ENCODE peak calls at places on chromosomes 4 and X, in five cellular contexts. S is astrocyte of the spinal cord, H is neural progenitor cell, O is SK-N-SH, D is fibroblast of lung. A is an unnamed sample.

GRCh38 chrX:138748480-138748879 is 37.0 kb upstream of the FGF13 start:
- DNase-seq in H (peak), D (peak), S (peak), O (no peak), A (no peak)

GRCh38 chr4:181896609-181897008 is 346.6 kb upstream of the TENM3 start:
- DNase-seq in O (no peak), S (no peak), D (no peak), H (peak), A (no peak)

GRCh38 chrX:120741452-120741851 is 111.6 kb upstream of the C1GALT1C1 start:
- DNase-seq in D (no peak), O (no peak), S (no peak), H (no peak), A (no peak)

GRCh38 chr4:22483551-22483981 is 32.3 kb downstream of the ADGRA3 start:
- DNase-seq in O (no peak), H (no peak), D (peak), S (peak), A (no peak)

GRCh38 chr4:67393699-67394281 is 151.5 kb downstream of the CENPC start:
- DNase-seq in S (peak), H (peak), D (peak), O (peak), A (no peak)

GRCh38 chr4:36709986-36710385 is 428.6 kb downstream of the DTHD1 start:
- DNase-seq in O (no peak), H (no peak), D (no peak), S (no peak), A (no peak)

GRCh38 chr4:140296335-140296753 is 77.1 kb upstream of the SCOC start:
- DNase-seq in D (peak), O (peak), S (peak), H (no peak), A (peak)

GRCh38 chr4:183140911-183141320 is 41.9 kb downstream of the WWC2 start:
- DNase-seq in O (no peak), H (no peak), S (peak), D (no peak), A (no peak)

GRCh38 chr4:173119818-173120217 is 48.8 kb upstream of the GALNT7 start:
- DNase-seq in H (no peak), D (peak), O (no peak), S (no peak), A (no peak)

GRCh38 chr4:2395038-2395437 is 23.4 kb downstream of the ZFYVE28 start:
- DNase-seq in O (no peak), D (no peak), H (no peak), S (peak), A (no peak)

GRCh38 chr4:112279882-112280315 is 5.8 kb downstream of the TIFA start:
- DNase-seq in S (no peak), O (no peak), D (no peak), H (peak), A (no peak)
- H3K4me3 ChIP-seq in S (no peak), O (no peak), D (no peak), H (no peak), A (peak)

DNA sequence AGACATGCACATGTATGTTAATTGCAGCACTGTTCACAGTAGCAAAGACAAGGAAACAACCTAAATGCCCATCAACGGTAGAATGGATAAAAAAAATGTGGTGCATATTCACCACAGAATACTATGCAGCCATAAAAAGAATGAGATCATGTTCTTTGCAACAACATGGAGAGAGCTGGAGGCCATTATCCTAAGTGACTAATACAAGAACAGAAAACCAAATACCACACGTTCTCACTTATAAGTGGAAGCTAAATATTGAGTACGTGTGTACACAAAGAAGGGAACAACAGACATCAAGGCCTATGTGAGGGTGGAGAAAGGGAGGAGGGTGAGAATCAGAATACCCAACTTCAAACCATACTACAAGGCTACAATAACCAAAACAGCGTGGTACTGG is 17.4 kb upstream of the LNX1 start:
- DNase-seq in O (no peak), D (no peak), H (no peak), S (no peak), A (no peak)
- TF ChIP-seq CTCF in O (no peak), D (no peak), H (no peak), S (no peak), A (no peak)

GRCh38 chr4:68904786-68905185 is 46.8 kb downstream of the UGT2A3 start:
- DNase-seq in H (peak), O (no peak), S (no peak), D (no peak), A (no peak)

GRCh38 chr4:68907230-68907629 is 44.4 kb downstream of the UGT2A3 start:
- DNase-seq in S (no peak), D (no peak), O (no peak), H (no peak), A (no peak)

GRCh38 chr4:68907788-68908700 is 43.6 kb downstream of the UGT2A3 start:
- DNase-seq in H (no peak), S (no peak), O (no peak), D (no peak), A (no peak)

GRCh38 chr4:68905598-68906237 is 45.9 kb downstream of the UGT2A3 start:
- DNase-seq in S (peak), O (no peak), H (peak), D (peak), A (no peak)

GRCh38 chr4:68906238-68907137 is 45.1 kb downstream of the UGT2A3 start:
- DNase-seq in D (no peak), S (no peak), O (no peak), H (peak), A (no peak)
- H3K4me3 ChIP-seq in D (no peak), S (peak), O (peak), H (peak), A (peak)

GRCh38 chr4:15459706-15460105 is 10.0 kb upstream of the CC2D2A start:
- DNase-seq in S (no peak), H (no peak), O (no peak), D (no peak), A (no peak)

GRCh38 chr4:15451866-15452765 is 17.6 kb upstream of the CC2D2A start:
- DNase-seq in O (no peak), D (peak), H (peak), S (peak), A (no peak)

GRCh38 chr4:15457401-15458201 is 12.1 kb upstream of the CC2D2A start:
- DNase-seq in O (peak), S (peak), D (peak), H (peak), A (no peak)

GRCh38 chr4:15451181-15451865 is 18.4 kb upstream of the CC2D2A start:
- DNase-seq in D (peak), S (peak), O (no peak), H (no peak), A (no peak)

DNA sequence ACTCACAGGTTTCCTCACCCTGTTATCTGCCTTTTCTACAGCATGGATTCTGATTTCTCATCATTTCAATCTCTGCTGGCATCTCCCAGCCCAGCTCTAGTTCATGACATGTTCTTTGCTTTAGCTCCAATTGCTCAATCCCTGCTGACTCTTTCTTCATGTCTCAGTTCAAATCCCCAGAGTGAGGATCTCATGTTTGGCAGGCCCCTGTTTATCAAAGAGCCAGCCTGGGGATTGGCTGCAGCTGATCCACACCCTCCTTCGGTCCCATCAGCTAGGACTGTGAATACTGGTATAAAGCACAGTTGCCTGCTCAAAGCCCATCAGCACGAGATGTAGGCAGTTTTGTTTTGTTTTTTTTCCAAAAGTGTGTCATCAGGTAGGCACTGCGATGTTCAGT is 14.4 kb upstream of the CC2D2A start:
- DNase-seq in D (peak), O (no peak), S (no peak), H (no peak), A (peak)
- TF ChIP-seq CTCF in D (no peak), O (no peak), S (no peak), H (no peak), A (no peak)